ENCODE peak calls at places on chromosomes 11 and 22, in four cellular contexts. Z, Y, N and O are unnamed samples.

GRCh38 chr11:6357222-6357621 is 33.1 kb upstream of the SMPD1 start:
- DNase-seq in N (no peak), Z (peak), Y (peak), O (peak)

GRCh38 chr11:132456735-132457328 is 1075.5 kb downstream of the OPCML start:
- DNase-seq in Y (no peak), Z (no peak), N (no peak), O (no peak)

GRCh38 chr11:10108901-10109665 is 184.9 kb downstream of the SBF2 start:
- DNase-seq in N (no peak), Z (no peak), Y (peak), O (no peak)

GRCh38 chr11:6554828-6555706 is 48.3 kb downstream of the RRP8 start:
- DNase-seq in N (no peak), Z (peak), Y (no peak), O (no peak)

GRCh38 chr11:65719887-65720236 is 736 bp downstream of the RNASEH2C start:
- DNase-seq in Y (peak), N (no peak), Z (peak), O (no peak)

GRCh38 chr11:116257092-116257491 is 515.7 kb downstream of the BUD13 start:
- DNase-seq in N (no peak), Z (no peak), Y (no peak), O (no peak)

GRCh38 chr11:75277991-75278790 is 37.6 kb downstream of the TPBGL start:
- DNase-seq in Z (no peak), Y (no peak), N (no peak), O (no peak)

GRCh38 chr11:68036717-68037239 is 2.0 kb upstream of the TCIRG1 start:
- DNase-seq in Y (no peak), Z (no peak), N (no peak), O (no peak)

GRCh38 chr22:41576877-41577276 is 12.8 kb downstream of the PMM1 start:
- DNase-seq in N (no peak), Y (peak), Z (peak), O (peak)

GRCh38 chr22:27135582-27135981 is 478.2 kb downstream of the MIAT start:
- DNase-seq in Z (no peak), N (no peak), Y (peak), O (peak)

GRCh38 chr11:14267861-14268635 is 90.9 kb downstream of the RRAS2 start:
- DNase-seq in Y (no peak), Z (no peak), N (no peak), O (no peak)

GRCh38 chr11:102157219-102157618 is 47.0 kb downstream of the YAP1 start:
- DNase-seq in Z (no peak), Y (peak), N (no peak), O (no peak)

GRCh38 chr11:57387284-57388030 is 3.0 kb downstream of the PRG2 start:
- DNase-seq in N (no peak), Y (no peak), Z (peak), O (peak)

GRCh38 chr11:134039726-134040385 is 29.0 kb upstream of the JAM3 start:
- DNase-seq in Y (no peak), N (no peak), Z (no peak), O (no peak)

GRCh38 chr11:64419257-64419790 is 60.4 kb downstream of the RPS6KA4 start:
- DNase-seq in N (no peak), Y (no peak), Z (no peak), O (no peak)

GRCh38 chr11:26778000-26778757 is 56.3 kb upstream of the SLC5A12 start:
- DNase-seq in Y (peak), N (no peak), Z (no peak), O (no peak)

GRCh38 chr11:123457187-123457770 is 27.2 kb downstream of the GRAMD1B start:
- DNase-seq in Z (no peak), Y (no peak), N (no peak), O (no peak)

GRCh38 chr22:37633082-37633692 is 6.3 kb upstream of the SH3BP1 start:
- DNase-seq in N (peak), Y (no peak), Z (no peak), O (no peak)

GRCh38 chr11:108647701-108648527 is 17.0 kb upstream of the DDX10 start:
- DNase-seq in N (no peak), Z (peak), Y (peak), O (peak)

GRCh38 chr11:121422675-121423074 is 29.4 kb upstream of the SORL1 start:
- DNase-seq in Y (no peak), N (peak), Z (no peak), O (no peak)

GRCh38 chr11:121431820-121432526 is 20.1 kb upstream of the SORL1 start:
- DNase-seq in Y (no peak), N (no peak), Z (no peak), O (no peak)

GRCh38 chr11:121425818-121426217 is 26.3 kb upstream of the SORL1 start:
- DNase-seq in Y (no peak), Z (no peak), N (no peak), O (no peak)

GRCh38 chr11:121429556-121429955 is 22.6 kb upstream of the SORL1 start:
- DNase-seq in Z (no peak), Y (no peak), N (no peak), O (no peak)

DNA sequence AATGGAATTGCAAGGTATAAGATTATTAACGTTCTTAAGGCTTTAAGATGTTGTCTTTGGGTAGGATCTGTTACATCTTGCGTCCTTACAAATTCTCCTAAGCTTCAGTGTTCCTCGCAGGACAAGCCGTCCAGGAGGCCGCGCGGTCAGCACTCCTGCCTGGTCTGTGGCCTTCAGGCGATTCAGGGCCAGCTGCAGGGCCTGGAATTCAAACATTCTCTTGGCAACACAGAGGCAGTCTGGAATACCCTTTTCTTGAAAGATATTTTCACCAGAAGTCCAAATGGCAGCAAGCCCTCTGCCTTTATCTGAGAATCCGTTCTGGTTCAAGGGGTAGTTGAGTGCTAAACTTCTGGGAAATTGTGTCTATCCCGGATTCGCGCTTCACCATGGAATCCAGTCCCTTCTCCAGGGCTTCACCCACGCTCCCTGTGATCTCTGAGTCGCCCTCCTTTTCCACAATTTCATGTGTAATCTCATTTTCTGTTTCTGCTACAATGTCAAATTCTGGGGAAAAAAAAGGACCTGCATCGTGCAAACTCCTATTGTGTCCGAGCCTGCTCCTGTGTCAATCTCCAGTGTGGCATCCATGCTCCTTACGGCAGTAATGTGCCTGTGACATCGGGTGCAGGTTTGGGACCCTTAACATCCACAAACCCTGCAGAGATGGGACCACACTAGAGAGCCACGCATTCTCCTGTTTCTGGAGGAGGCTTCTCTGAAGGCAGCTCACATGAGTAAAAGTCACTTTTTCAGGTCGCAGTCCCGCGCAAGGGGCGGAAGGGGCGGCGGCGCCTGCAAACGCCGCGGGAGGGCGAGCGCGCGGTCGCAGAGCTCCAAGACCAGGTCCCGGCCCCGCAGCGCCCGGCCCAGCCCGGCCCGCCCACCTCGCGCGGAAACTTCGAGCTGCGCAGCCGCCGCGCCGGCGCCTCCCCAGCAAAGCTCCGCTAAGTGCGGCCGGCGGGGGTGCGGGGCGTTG is 25.3 kb upstream of the SORL1 start:
- DNase-seq in N (no peak), Y (no peak), Z (peak), O (peak)
- TF ChIP-seq RAD21 in N (no peak), Y (no peak), Z (no peak), O (no peak)

GRCh38 chr11:83158965-83159900 is 2.3 kb downstream of the PCF11 start:
- DNase-seq in Z (no peak), Y (no peak), N (no peak), O (no peak)

GRCh38 chr11:83156996-83157754 is at the start of gene PCF11:
- DNase-seq in Y (no peak), Z (no peak), N (no peak), O (no peak)

GRCh38 chr11:83158474-83158786 is 1.5 kb downstream of the PCF11 start:
- DNase-seq in Z (no peak), Y (no peak), N (no peak), O (no peak)

GRCh38 chr11:83156150-83156995 is 558 bp upstream of the PCF11 start:
- DNase-seq in N (peak), Z (peak), Y (peak), O (peak)

DNA sequence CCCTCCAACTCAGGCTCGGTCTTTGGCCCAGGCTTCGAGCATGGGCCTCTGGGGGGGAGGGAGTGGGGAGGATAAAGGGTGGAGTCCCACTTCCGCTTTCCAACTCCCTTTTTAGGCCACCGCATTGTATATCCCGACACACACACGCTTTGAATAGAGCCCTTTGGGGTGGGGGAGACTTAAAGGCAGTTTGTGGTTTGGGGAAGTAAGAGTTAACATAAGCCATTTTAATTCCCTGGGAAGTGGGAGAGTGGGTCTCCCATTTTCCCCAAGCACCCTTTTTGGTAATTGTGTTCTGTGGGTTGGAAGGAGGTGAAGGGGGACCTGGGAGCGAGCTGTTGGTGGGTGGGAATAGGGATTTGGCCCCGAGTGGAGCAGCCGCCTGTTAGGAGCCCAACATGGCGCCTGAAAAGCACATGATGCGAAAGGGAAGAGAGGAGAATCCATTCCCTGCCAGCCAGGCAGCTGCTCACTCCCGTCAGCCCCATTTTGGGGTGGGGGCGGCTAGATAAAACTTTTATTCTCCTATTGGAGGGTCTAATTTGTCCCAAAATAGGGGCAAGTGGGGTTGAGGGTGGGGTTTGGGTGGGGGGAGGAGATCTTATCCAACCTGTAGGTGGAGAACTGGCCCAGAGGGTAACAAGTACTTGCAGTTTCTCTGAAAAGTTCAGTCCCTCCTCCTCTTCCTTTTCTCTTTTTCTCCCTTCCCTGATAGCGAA is 983 bp downstream of the PCF11 start:
- DNase-seq in Z (peak), N (no peak), Y (peak), O (peak)
- TF ChIP-seq ELK1 in Z (no peak), N (peak), Y (no peak), O (no peak)

GRCh38 chr11:118304227-118304808 is at the start of gene CD3E:
- DNase-seq in Z (no peak), Y (no peak), N (no peak), O (no peak)
- H3K27ac ChIP-seq in Z (no peak), Y (no peak), N (no peak), O (no peak)

GRCh38 chr22:49535527-49536125 is 292.0 kb downstream of the BRD1 start:
- DNase-seq in Z (no peak), Y (no peak), N (no peak), O (no peak)

GRCh38 chr22:49533886-49534285 is 293.8 kb downstream of the BRD1 start:
- DNase-seq in Y (no peak), N (no peak), Z (no peak), O (no peak)

GRCh38 chr22:49534386-49534785 is 293.3 kb downstream of the BRD1 start:
- DNase-seq in N (no peak), Z (no peak), Y (no peak), O (no peak)

GRCh38 chr22:49536571-49537131 is 291.0 kb downstream of the BRD1 start:
- DNase-seq in Y (no peak), N (no peak), Z (no peak), O (no peak)

DNA sequence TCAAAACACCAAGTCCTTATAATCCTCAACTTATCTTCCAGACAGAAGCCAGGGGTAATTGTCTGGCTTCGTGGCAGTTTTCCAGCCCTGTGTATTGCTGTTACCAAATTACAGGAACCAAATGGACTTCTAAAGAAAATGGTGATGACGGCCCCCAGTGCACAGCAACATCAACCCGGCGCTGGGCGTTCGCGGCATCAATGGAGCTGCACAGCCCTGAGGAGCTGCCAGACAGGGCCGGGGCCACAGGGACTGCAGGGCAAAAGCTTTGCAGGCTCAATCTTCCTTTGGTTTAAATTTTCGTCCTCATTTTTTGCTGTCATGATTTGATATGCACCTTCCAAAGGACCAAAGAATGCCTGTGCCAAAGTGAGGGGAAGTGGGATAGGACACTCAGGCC is 292.5 kb downstream of the BRD1 start:
- DNase-seq in Z (no peak), N (no peak), Y (no peak), O (no peak)
- TF ChIP-seq RAD21 in Z (no peak), N (no peak), Y (no peak), O (no peak)

GRCh38 chr11:12286606-12287005 is 90.8 kb upstream of the PARVA start:
- DNase-seq in Z (no peak), Y (no peak), N (no peak), O (no peak)

GRCh38 chr11:12288212-12288933 is 89.0 kb upstream of the PARVA start:
- DNase-seq in N (no peak), Y (peak), Z (peak), O (peak)

GRCh38 chr11:12287374-12288211 is 89.8 kb upstream of the PARVA start:
- DNase-seq in Y (peak), Z (peak), N (no peak), O (peak)

GRCh38 chr11:12285811-12286222 is 91.6 kb upstream of the PARVA start:
- DNase-seq in N (no peak), Z (no peak), Y (peak), O (no peak)

DNA sequence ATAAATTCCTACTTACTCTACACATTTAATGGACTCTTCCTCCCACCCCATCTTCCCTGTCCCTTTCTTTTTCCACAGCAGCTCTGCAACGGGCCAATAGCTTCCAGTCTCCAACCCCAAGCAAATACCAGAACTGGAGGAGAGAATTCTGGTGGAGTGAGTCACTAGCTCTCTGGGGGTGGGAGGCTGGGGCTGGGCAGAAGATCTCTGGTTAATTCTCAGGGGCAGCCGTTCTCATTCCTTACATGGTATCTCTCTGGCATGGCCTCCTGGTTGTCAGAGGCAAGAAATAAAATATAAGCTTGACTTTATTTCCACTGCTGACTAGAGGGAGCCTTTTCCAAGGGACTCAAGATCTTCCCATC is 90.4 kb upstream of the PARVA start:
- DNase-seq in Z (no peak), Y (peak), N (no peak), O (peak)
- TF ChIP-seq ELK1 in Z (no peak), Y (no peak), N (no peak), O (no peak)

GRCh38 chr11:95699631-95700470 is 89.7 kb downstream of the FAM76B start:
- DNase-seq in Z (no peak), Y (peak), N (no peak), O (no peak)
- H3K27ac ChIP-seq in Z (no peak), Y (no peak), N (peak), O (no peak)